ENCODE peak calls at places on chromosomes 7 and 10, in six cellular contexts. Y is NCI-H1092; V is cardiac muscle cell; B is KBM-7; X is hippocampal formation; W is activated CD8-positive, alpha-beta memory T cell treated with anti-CD3 and anti-CD28 coated beads for 48 hours. R is an unnamed sample.

GRCh38 chr7:143499246-143499645 is 21.6 kb downstream of the TAS2R41 start:
- DNase-seq in W (no peak), X (no peak), Y (no peak), V (peak; percentile 83), B (no peak), R (no peak)

GRCh38 chr10:65566906-65567305 is 1358.9 kb upstream of the LRRTM3 start:
- DNase-seq in W (no peak), Y (no peak), V (no peak), X (no peak), B (no peak), R (no peak)

GRCh38 chr7:30379131-30379530 is 94.7 kb downstream of the ZNRF2 start:
- DNase-seq in Y (no peak), W (no peak), V (no peak), X (no peak), B (no peak), R (no peak)

GRCh38 chr10:14560794-14561765 is 213.6 kb downstream of the FAM107B start:
- DNase-seq in B (peak; percentile 58), W (no peak), Y (no peak), V (no peak), X (peak; percentile 50), R (no peak)

GRCh38 chr7:91288208-91288824 is 24.1 kb downstream of the FZD1 start:
- DNase-seq in B (peak; percentile 50), Y (peak; percentile 7), X (no peak), W (no peak), V (peak; percentile 44), R (peak; percentile 64)

GRCh38 chr7:12942599-12942998 is 255.2 kb downstream of the ARL4A start:
- DNase-seq in V (no peak), X (no peak), W (no peak), B (no peak), Y (peak; percentile 10), R (no peak)

GRCh38 chr10:102504179-102504975 is 605 bp downstream of the SUFU start:
- DNase-seq in B (peak; percentile 57), V (peak; percentile 22), X (no peak), W (no peak), Y (no peak), R (no peak)

GRCh38 chr10:48235501-48235900 is 39.0 kb downstream of the FRMPD2 start:
- DNase-seq in V (no peak), X (no peak), B (no peak), W (no peak), Y (no peak), R (no peak)

GRCh38 chr7:30740417-30741181 is 11.3 kb upstream of the INMT start:
- DNase-seq in X (peak; percentile 46), V (peak; percentile 81), W (peak; percentile 33), B (peak; percentile 77), Y (peak; percentile 63), R (peak; percentile 78)

GRCh38 chr7:136956232-136956631 is 87.8 kb downstream of the CHRM2 start:
- DNase-seq in Y (no peak), V (peak; percentile 53), W (no peak), X (no peak), B (peak; percentile 7), R (no peak)

GRCh38 chr10:15280974-15281373 is 90.1 kb downstream of the FAM171A1 start:
- DNase-seq in W (no peak), Y (no peak), B (no peak), X (no peak), V (no peak), R (no peak)

R was measured in head of caudate nucleus.